ENCODE peak calls at places on chromosomes 16 and 17, in four cellular contexts. R, G, D and U are unnamed samples.

GRCh38 chr16:84854759-84855158 is 35.0 kb downstream of the CRISPLD2 start:
- DNase-seq in R (no peak), G (no peak), D (no peak), U (no peak)

GRCh38 chr16:57801098-57801855 is 1.0 kb downstream of the KIFC3 start:
- DNase-seq in R (peak; percentile 16), G (peak; percentile 13), D (no peak), U (no peak)

GRCh38 chr17:11356371-11356770 is 115.4 kb downstream of the SHISA6 start:
- DNase-seq in R (no peak), G (no peak), D (no peak), U (no peak)

GRCh38 chr17:1718362-1719165 is 5.9 kb upstream of the WDR81 start:
- DNase-seq in R (no peak), G (no peak), D (no peak), U (no peak)

GRCh38 chr16:75260856-75261589 is 9.6 kb upstream of the BCAR1 start:
- DNase-seq in R (no peak), G (no peak), D (no peak), U (no peak)

GRCh38 chr16:17359778-17360177 is 111.0 kb downstream of the XYLT1 start:
- DNase-seq in R (no peak), G (peak; percentile 38), D (peak; percentile 77), U (no peak)

GRCh38 chr17:48358203-48358602 is 71.8 kb downstream of the SKAP1 start:
- DNase-seq in R (no peak), G (no peak), D (no peak), U (no peak)

GRCh38 chr17:43695968-43696865 is 34.5 kb upstream of the MEOX1 start:
- DNase-seq in R (no peak), G (no peak), D (no peak), U (no peak)

GRCh38 chr17:8420041-8420934 is 15.4 kb upstream of the NDEL1 start:
- DNase-seq in R (no peak), G (no peak), D (no peak), U (no peak)

GRCh38 chr16:64950731-64951130 is 171.1 kb downstream of the CDH11 start:
- DNase-seq in R (no peak), G (no peak), D (no peak), U (no peak)

GRCh38 chr17:58759522-58759921 is 3.9 kb downstream of the PPM1E start:
- DNase-seq in R (no peak), G (no peak), D (no peak), U (no peak)